ENCODE peak calls at places on chromosomes 5 and 9, in eight cellular contexts. G is upper lobe of right lung; E is SJSA1; O is CD8-positive, alpha-beta memory T cell; N is left ventricle myocardium inferior; A is uterus; Q is psoas muscle; F is OCI-LY7. B is an unnamed sample.

GRCh38 chr5:81080809-81081460 is 120.8 kb downstream of the RASGRF2 start:
- DNase-seq in G (no peak), E (no peak), O (no peak), N (no peak), A (no peak), Q (no peak), F (no peak), B (no peak)

GRCh38 chr9:6414291-6414690 is 1.3 kb downstream of the UHRF2 start:
- DNase-seq in G (no peak), E (no peak), O (no peak), N (no peak), A (no peak), Q (no peak), F (peak), B (no peak)

GRCh38 chr5:5291357-5291756 is 131.1 kb upstream of the ICE1 start:
- DNase-seq in G (no peak), E (no peak), O (no peak), N (no peak), A (peak), Q (no peak), F (no peak), B (no peak)

GRCh38 chr5:115360036-115360685 is 63.7 kb upstream of the CCDC112 start:
- DNase-seq in G (no peak), E (no peak), O (no peak), N (no peak), A (no peak), Q (no peak), F (no peak), B (no peak)

GRCh38 chr9:121773954-121774714 is 122.7 kb downstream of the DAB2IP start:
- DNase-seq in G (peak), E (no peak), O (no peak), N (peak), A (no peak), Q (no peak), F (no peak), B (no peak)

GRCh38 chr9:136865768-136866103 is 372 bp downstream of the EDF1 start:
- DNase-seq in G (peak), E (no peak), O (no peak), N (no peak), A (peak), Q (peak), F (no peak), B (no peak)

GRCh38 chr9:131204285-131204684 is 72.0 kb downstream of the FAM78A start:
- DNase-seq in G (no peak), E (no peak), O (no peak), N (no peak), A (no peak), Q (no peak), F (no peak), B (no peak)

GRCh38 chr5:138180183-138180782 is 1.4 kb downstream of the KIF20A start:
- DNase-seq in G (no peak), E (peak), O (no peak), N (no peak), A (no peak), Q (no peak), F (peak), B (peak)

GRCh38 chr5:78808380-78808779 is 159.8 kb upstream of the LHFPL2 start:
- DNase-seq in G (no peak), E (no peak), O (no peak), N (peak), A (no peak), Q (no peak), F (no peak), B (no peak)

GRCh38 chr9:136054798-136055714 is 40.0 kb downstream of the NACC2 start:
- DNase-seq in G (peak), E (no peak), O (no peak), N (no peak), A (no peak), Q (no peak), F (no peak), B (no peak)

GRCh38 chr9:12503606-12504122 is 189.5 kb upstream of the TYRP1 start:
- DNase-seq in G (no peak), E (no peak), O (no peak), N (no peak), A (no peak), Q (no peak), F (no peak), B (no peak)

GRCh38 chr5:37891832-37892231 is 52.0 kb upstream of the GDNF start:
- DNase-seq in G (no peak), E (no peak), O (no peak), N (no peak), A (no peak), Q (no peak), F (no peak), B (no peak)

GRCh38 chr9:118281787-118282186 is 577.6 kb downstream of the TLR4 start:
- DNase-seq in G (no peak), E (no peak), O (no peak), N (no peak), A (no peak), Q (no peak), F (no peak), B (no peak)

GRCh38 chr9:23851024-23851629 is 25.1 kb upstream of the ELAVL2 start:
- DNase-seq in G (peak), E (no peak), O (no peak), N (no peak), A (no peak), Q (peak), F (no peak), B (no peak)

GRCh38 chr5:134084166-134084565 is 30.3 kb upstream of the TCF7 start:
- DNase-seq in G (peak), E (no peak), O (no peak), N (no peak), A (no peak), Q (no peak), F (no peak), B (no peak)

GRCh38 chr9:26502311-26502710 is 390.3 kb downstream of the CAAP1 start:
- DNase-seq in G (no peak), E (no peak), O (no peak), N (no peak), A (no peak), Q (no peak), F (no peak), B (no peak)

GRCh38 chr9:104810421-104811339 is 46.8 kb downstream of the NIPSNAP3B start:
- DNase-seq in G (no peak), E (no peak), O (no peak), N (no peak), A (no peak), Q (peak), F (no peak), B (no peak)

GRCh38 chr5:36696059-36696673 is 89.8 kb downstream of the SLC1A3 start:
- DNase-seq in G (peak), E (peak), O (no peak), N (peak), A (no peak), Q (peak), F (peak), B (no peak)

GRCh38 chr5:33401482-33402390 is 39.0 kb upstream of the TARS1 start:
- DNase-seq in G (no peak), E (peak), O (no peak), N (no peak), A (no peak), Q (no peak), F (no peak), B (no peak)

GRCh38 chr9:112288029-112288428 is 45.4 kb downstream of the PTBP3 start:
- DNase-seq in G (no peak), E (no peak), O (no peak), N (no peak), A (no peak), Q (no peak), F (no peak), B (no peak)

GRCh38 chr9:4665357-4665756 is 923 bp downstream of the SPATA6L start:
- DNase-seq in G (no peak), E (no peak), O (no peak), N (no peak), A (no peak), Q (no peak), F (no peak), B (no peak)

GRCh38 chr9:91546574-91546973 is 122.9 kb upstream of the NFIL3 start:
- DNase-seq in G (no peak), E (no peak), O (no peak), N (no peak), A (no peak), Q (no peak), F (no peak), B (no peak)

GRCh38 chr9:109582386-109582785 is 84.3 kb upstream of the PTPN3 start:
- DNase-seq in G (no peak), E (no peak), O (no peak), N (no peak), A (no peak), Q (no peak), F (no peak), B (no peak)

GRCh38 chr5:1090538-1090937 is 21.3 kb downstream of the SLC12A7 start:
- DNase-seq in G (no peak), E (no peak), O (no peak), N (peak), A (no peak), Q (peak), F (no peak), B (no peak)

GRCh38 chr5:119022017-119022745 is 33.8 kb upstream of the DTWD2 start:
- DNase-seq in G (no peak), E (peak), O (no peak), N (no peak), A (no peak), Q (no peak), F (peak), B (peak)

GRCh38 chr5:40046792-40047191 is 622.0 kb upstream of the DAB2 start:
- DNase-seq in G (no peak), E (peak), O (no peak), N (no peak), A (no peak), Q (no peak), F (no peak), B (no peak)

GRCh38 chr5:43304520-43304919 is 8.7 kb downstream of the HMGCS1 start:
- DNase-seq in G (no peak), E (no peak), O (no peak), N (no peak), A (no peak), Q (no peak), F (no peak), B (peak)

GRCh38 chr5:78841767-78842166 is 143.3 kb downstream of the ARSB start:
- DNase-seq in G (no peak), E (no peak), O (no peak), N (no peak), A (no peak), Q (no peak), F (no peak), B (no peak)

GRCh38 chr9:19925674-19926503 is 137.1 kb upstream of the SLC24A2 start:
- DNase-seq in G (peak), E (peak), O (peak), N (peak), A (peak), Q (peak), F (peak), B (peak)
- H3K4me3 ChIP-seq in G (peak), E (peak), O (peak), N (peak), A (peak), Q (peak), F (no peak), B (peak)

DNA sequence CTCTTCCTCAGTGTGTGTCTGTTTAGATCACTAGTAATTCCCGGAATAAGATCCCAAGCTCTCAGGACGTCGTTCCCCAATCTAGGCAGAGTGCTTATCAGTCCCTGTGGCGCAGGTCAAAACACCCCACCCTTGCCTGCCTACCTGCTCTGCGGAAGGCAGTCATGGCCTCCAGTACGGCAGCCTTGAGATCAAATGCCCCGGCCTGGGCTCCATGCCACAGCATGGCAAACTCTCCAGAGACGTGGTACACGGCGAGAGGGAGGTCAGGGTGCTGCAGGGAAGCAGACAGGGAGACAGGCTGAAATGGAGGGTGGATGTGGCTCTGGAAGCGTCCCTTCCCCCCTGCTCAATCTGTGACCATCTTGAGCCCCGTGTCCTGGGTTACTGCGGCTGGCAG is 12.0 kb upstream of the HDHD3 start:
- DNase-seq in G (peak), E (no peak), O (no peak), N (no peak), A (no peak), Q (no peak), F (no peak), B (no peak)
- H3K27ac ChIP-seq in G (no peak), E (no peak), O (no peak), N (no peak), A (no peak), Q (no peak), F (no peak), B (no peak)

GRCh38 chr9:87643778-87644570 is 81.9 kb upstream of the CTSL start:
- DNase-seq in G (no peak), E (no peak), O (no peak), N (no peak), A (no peak), Q (no peak), F (no peak), B (no peak)
- H3K4me3 ChIP-seq in G (no peak), E (no peak), O (no peak), N (no peak), A (no peak), Q (no peak), F (no peak), B (no peak)

DNA sequence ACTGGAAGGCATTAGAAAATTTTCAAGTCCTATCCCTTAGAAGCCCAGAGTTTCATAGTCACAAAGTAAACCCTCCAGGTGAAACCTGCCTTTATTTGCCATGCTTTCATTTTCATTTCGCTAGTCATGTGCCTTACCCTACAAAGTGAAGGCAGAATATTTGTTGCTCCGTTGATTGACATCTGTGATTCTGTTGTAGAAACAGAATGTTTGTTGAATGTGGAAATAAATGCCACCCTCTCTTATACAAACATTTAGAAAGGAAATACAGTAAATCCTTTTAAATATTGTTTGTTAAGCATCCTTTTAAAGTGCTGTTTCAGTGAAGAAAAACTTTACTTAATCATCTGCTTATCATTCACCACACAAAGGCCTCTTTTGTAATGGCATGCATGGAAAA is 34.4 kb upstream of the CAST start:
- DNase-seq in G (no peak), E (peak), O (no peak), N (no peak), A (no peak), Q (no peak), F (no peak), B (peak)
- H3K27ac ChIP-seq in G (peak), E (peak), O (peak), N (no peak), A (no peak), Q (no peak), F (no peak), B (peak)

GRCh38 chr9:129487658-129488483 is 133.0 kb downstream of the C9orf50 start:
- DNase-seq in G (no peak), E (peak), O (no peak), N (peak), A (peak), Q (peak), F (no peak), B (peak)
- H3K4me3 ChIP-seq in G (peak), E (peak), O (peak), N (peak), A (peak), Q (peak), F (no peak), B (peak)

GRCh38 chr5:65984098-65984885 is 57.9 kb downstream of the ERBIN start:
- DNase-seq in G (no peak), E (no peak), O (no peak), N (no peak), A (no peak), Q (no peak), F (no peak), B (no peak)

GRCh38 chr5:65989115-65989514 is 62.7 kb downstream of the ERBIN start:
- DNase-seq in G (no peak), E (no peak), O (no peak), N (no peak), A (no peak), Q (no peak), F (no peak), B (no peak)

GRCh38 chr5:65987982-65988381 is 61.6 kb downstream of the ERBIN start:
- DNase-seq in G (no peak), E (no peak), O (no peak), N (no peak), A (no peak), Q (no peak), F (no peak), B (no peak)

GRCh38 chr5:65986050-65986451 is 59.7 kb downstream of the ERBIN start:
- DNase-seq in G (no peak), E (no peak), O (no peak), N (no peak), A (no peak), Q (no peak), F (no peak), B (no peak)

GRCh38 chr5:65986796-65987195 is 60.4 kb downstream of the ERBIN start:
- DNase-seq in G (no peak), E (no peak), O (no peak), N (no peak), A (no peak), Q (no peak), F (no peak), B (no peak)
- H3K27ac ChIP-seq in G (no peak), E (no peak), O (no peak), N (no peak), A (no peak), Q (no peak), F (no peak), B (no peak)